ENCODE peak calls at places on chromosomes 4 and X, in nine cellular contexts. A, U, S, I, G, H, N, Q and W are unnamed samples.

GRCh38 chr4:155587766-155588165 is 78.9 kb upstream of the GUCY1A1 start:
- DNase-seq in A (no peak), U (no peak), S (no peak), I (no peak), G (no peak), H (no peak), N (no peak), Q (no peak), W (no peak)

GRCh38 chrX:137119049-137119448 is 85.3 kb upstream of the GPR101 start:
- DNase-seq in A (no peak), U (no peak), S (no peak), I (no peak), G (no peak), H (no peak), N (no peak), Q (no peak), W (no peak)

GRCh38 chr4:4204401-4204745 is 22.4 kb downstream of the OTOP1 start:
- DNase-seq in A (no peak), U (no peak), S (no peak), I (no peak), G (no peak), H (no peak), N (no peak), Q (no peak), W (no peak)

GRCh38 chr4:109735566-109736454 is 5.9 kb upstream of the PLA2G12A start:
- DNase-seq in A (no peak), U (no peak), S (no peak), I (no peak), G (no peak), H (no peak), N (no peak), Q (no peak), W (no peak)

GRCh38 chrX:15546745-15547144 is 46.1 kb downstream of the BMX start:
- DNase-seq in A (no peak), U (no peak), S (no peak), I (no peak), G (no peak), H (no peak), N (no peak), Q (peak), W (no peak)

GRCh38 chr4:103046416-103047290 is 27.1 kb upstream of the SLC9B1 start:
- DNase-seq in A (peak), U (peak), S (no peak), I (no peak), G (no peak), H (peak), N (no peak), Q (peak), W (peak)

GRCh38 chr4:144894525-144894924 is 203.5 kb downstream of the ANAPC10 start:
- DNase-seq in A (peak), U (no peak), S (no peak), I (no peak), G (no peak), H (no peak), N (no peak), Q (peak), W (no peak)

GRCh38 chr4:36189511-36190226 is 54.6 kb downstream of the ARAP2 start:
- DNase-seq in A (no peak), U (no peak), S (no peak), I (no peak), G (no peak), H (no peak), N (no peak), Q (peak), W (no peak)

GRCh38 chr4:8132400-8132799 is 26.2 kb downstream of the ABLIM2 start:
- DNase-seq in A (no peak), U (no peak), S (no peak), I (no peak), G (no peak), H (no peak), N (no peak), Q (no peak), W (no peak)

GRCh38 chr4:17059192-17059634 is 160.8 kb upstream of the LDB2 start:
- DNase-seq in A (no peak), U (peak), S (no peak), I (no peak), G (no peak), H (no peak), N (no peak), Q (no peak), W (no peak)

GRCh38 chr4:7120341-7120740 is 52.5 kb upstream of the GRPEL1 start:
- DNase-seq in A (no peak), U (peak), S (no peak), I (no peak), G (no peak), H (no peak), N (no peak), Q (peak), W (no peak)

GRCh38 chr4:26687728-26688127 is 103.8 kb downstream of the TBC1D19 start:
- DNase-seq in A (no peak), U (no peak), S (no peak), I (no peak), G (no peak), H (no peak), N (no peak), Q (peak), W (no peak)

GRCh38 chrX:93594780-93595179 is 78.6 kb downstream of the NAP1L3 start:
- DNase-seq in A (no peak), U (no peak), S (no peak), I (no peak), G (no peak), H (no peak), N (no peak), Q (no peak), W (no peak)

GRCh38 chrX:103941201-103941975 is 21.0 kb upstream of the TMSB15B start:
- DNase-seq in A (peak), U (peak), S (no peak), I (no peak), G (no peak), H (peak), N (no peak), Q (peak), W (no peak)

GRCh38 chr4:76457885-76458284 is 22.9 kb downstream of the SHROOM3 start:
- DNase-seq in A (no peak), U (no peak), S (no peak), I (no peak), G (no peak), H (no peak), N (no peak), Q (peak), W (no peak)

GRCh38 chr4:153297116-153297515 is 47.4 kb upstream of the MND1 start:
- DNase-seq in A (no peak), U (no peak), S (no peak), I (no peak), G (no peak), H (no peak), N (no peak), Q (no peak), W (no peak)

GRCh38 chr4:120327276-120327675 is 260.6 kb upstream of the MAD2L1 start:
- DNase-seq in A (no peak), U (no peak), S (no peak), I (no peak), G (no peak), H (no peak), N (no peak), Q (peak), W (no peak)

GRCh38 chr4:186621959-186622553 is 66.7 kb upstream of the MTNR1A start:
- DNase-seq in A (no peak), U (no peak), S (no peak), I (no peak), G (no peak), H (no peak), N (no peak), Q (peak), W (no peak)

GRCh38 chrX:71626576-71626975 is 8.3 kb upstream of the CXCR3 start:
- DNase-seq in A (no peak), U (no peak), S (no peak), I (no peak), G (no peak), H (no peak), N (no peak), Q (no peak), W (no peak)

GRCh38 chr4:154583230-154583629 is 7.3 kb downstream of the FGA start:
- DNase-seq in A (no peak), U (no peak), S (no peak), I (no peak), G (no peak), H (no peak), N (no peak), Q (no peak), W (no peak)

GRCh38 chr4:139368990-139369389 is 66.7 kb upstream of the NDUFC1 start:
- DNase-seq in A (no peak), U (no peak), S (no peak), I (peak), G (no peak), H (no peak), N (no peak), Q (no peak), W (no peak)

GRCh38 chrX:57952320-57952678 is 42.0 kb upstream of the ZXDA start:
- DNase-seq in A (no peak), U (no peak), S (no peak), I (no peak), G (peak), H (no peak), N (no peak), Q (peak), W (no peak)

GRCh38 chrX:30798810-30799209 is 90.2 kb downstream of the TAB3 start:
- DNase-seq in A (no peak), U (no peak), S (no peak), I (no peak), G (no peak), H (no peak), N (no peak), Q (no peak), W (no peak)

GRCh38 chrX:149803458-149804062 is 21.8 kb downstream of the MAGEA9 start:
- DNase-seq in A (no peak), U (no peak), S (no peak), I (no peak), G (no peak), H (no peak), N (no peak), Q (no peak), W (no peak)

GRCh38 chrX:49073641-49074575 is at the start of gene PRAF2:
- DNase-seq in A (peak), U (peak), S (peak), I (peak), G (peak), H (peak), N (peak), Q (peak), W (peak)

GRCh38 chr4:115325836-115326235 is 212.4 kb upstream of the NDST4 start:
- DNase-seq in A (no peak), U (no peak), S (no peak), I (no peak), G (no peak), H (no peak), N (no peak), Q (no peak), W (no peak)

GRCh38 chr4:127809173-127809800 is 27.2 kb downstream of the HSPA4L start:
- DNase-seq in A (no peak), U (no peak), S (no peak), I (no peak), G (no peak), H (no peak), N (no peak), Q (no peak), W (no peak)

GRCh38 chr4:113607998-113608397 is 153.5 kb downstream of the CAMK2D start:
- DNase-seq in A (no peak), U (no peak), S (no peak), I (no peak), G (no peak), H (no peak), N (no peak), Q (no peak), W (no peak)

GRCh38 chr4:3767569-3768288 is 1.5 kb downstream of the ADRA2C start:
- DNase-seq in A (no peak), U (peak), S (no peak), I (peak), G (no peak), H (no peak), N (no peak), Q (no peak), W (no peak)

GRCh38 chrX:8404443-8404842 is 60.2 kb upstream of the VCX3B start:
- DNase-seq in A (no peak), U (no peak), S (no peak), I (no peak), G (no peak), H (no peak), N (no peak), Q (no peak), W (no peak)

GRCh38 chr4:29770627-29771026 is 949.5 kb upstream of the PCDH7 start:
- DNase-seq in A (no peak), U (no peak), S (no peak), I (no peak), G (no peak), H (no peak), N (no peak), Q (no peak), W (no peak)

GRCh38 chrX:87664381-87664780 is 146.8 kb downstream of the KLHL4 start:
- DNase-seq in A (peak), U (peak), S (no peak), I (no peak), G (no peak), H (peak), N (no peak), Q (no peak), W (peak)

GRCh38 chrX:71636438-71637252 is 18.3 kb upstream of the CXCR3 start:
- DNase-seq in A (no peak), U (no peak), S (no peak), I (no peak), G (no peak), H (peak), N (no peak), Q (peak), W (no peak)

GRCh38 chr4:24690436-24690835 is 104.9 kb upstream of the SOD3 start:
- DNase-seq in A (no peak), U (no peak), S (no peak), I (no peak), G (no peak), H (no peak), N (no peak), Q (no peak), W (no peak)

GRCh38 chr4:4420421-4420820 is 33.5 kb downstream of the NSG1 start:
- DNase-seq in A (no peak), U (no peak), S (peak), I (no peak), G (no peak), H (no peak), N (no peak), Q (no peak), W (no peak)